ENCODE peak calls at places on chromosomes 16 and 17, in seven cellular contexts. O is caudate nucleus; T is NCI-H146; H is activated CD4-positive, alpha-beta T cell treated with anti-CD3 and anti-CD28 coated beads for 48 hours; D is T-helper 1 cell; K is right cardiac atrium; E is dorsolateral prefrontal cortex. A is an unnamed sample.

GRCh38 chr16:66036775-66037715 is 329.4 kb upstream of the CDH5 start:
- DNase-seq in K (no peak), T (no peak), E (no peak), O (no peak), D (no peak), H (no peak), A (no peak)

GRCh38 chr17:40103742-40104095 is 3.3 kb upstream of the NR1D1 start:
- DNase-seq in K (no peak), H (no peak), T (no peak), O (no peak), D (no peak), E (no peak), A (no peak)

GRCh38 chr17:77331161-77331864 is 190.5 kb downstream of the SEC14L1 start:
- DNase-seq in E (peak; percentile 82), K (peak; percentile 97), T (peak; percentile 80), D (peak; percentile 92), O (peak; percentile 71), H (peak; percentile 98), A (no peak)

GRCh38 chr16:58026139-58026704 is 668 bp downstream of the MMP15 start:
- DNase-seq in H (peak; percentile 22), E (no peak), T (peak; percentile 42), O (no peak), K (peak; percentile 90), D (no peak), A (peak; percentile 52)

GRCh38 chr17:67980456-67980855 is 15.8 kb downstream of the C17orf58 start:
- DNase-seq in K (no peak), O (no peak), D (no peak), H (no peak), E (no peak), T (no peak), A (no peak)

GRCh38 chr17:68457168-68457538 is at the start of gene WIPI1:
- DNase-seq in D (no peak), T (no peak), H (no peak), O (no peak), K (peak; percentile 87), E (peak; percentile 68), A (no peak)

GRCh38 chr16:81060576-81061306 is 16.3 kb downstream of the C16orf46 start:
- DNase-seq in D (no peak), K (no peak), E (no peak), O (no peak), H (no peak), T (no peak), A (no peak)

GRCh38 chr17:76254275-76254674 is 10.9 kb upstream of the UBALD2 start:
- DNase-seq in K (no peak), D (no peak), H (no peak), E (no peak), O (no peak), T (no peak), A (no peak)

GRCh38 chr17:30230596-30231125 is 4.8 kb downstream of the SLC6A4 start:
- DNase-seq in D (no peak), O (no peak), E (no peak), H (no peak), T (no peak), K (no peak), A (peak; percentile 35)

A was measured in RKO.